ENCODE peak calls at places on chromosomes 3 and 15, in six cellular contexts. R, T, V, D, M and G are unnamed samples.

GRCh38 chr15:51526955-51527354 is 95.6 kb downstream of the DMXL2 start:
- DNase-seq in R (no peak), T (no peak), V (no peak), D (no peak), M (no peak), G (no peak)

GRCh38 chr15:78437762-78438594 is at the start of gene IREB2:
- DNase-seq in R (peak), T (peak), V (peak), D (peak), M (peak), G (peak)

GRCh38 chr3:33439421-33440327 is 531 bp downstream of the UBP1 start:
- DNase-seq in R (peak), T (peak), V (peak), D (peak), M (peak), G (peak)

GRCh38 chr3:63808633-63809032 is 10.5 kb upstream of the C3orf49 start:
- DNase-seq in R (no peak), T (no peak), V (no peak), D (no peak), M (no peak), G (no peak)

GRCh38 chr15:66751579-66751978 is 49.5 kb downstream of the SMAD6 start:
- DNase-seq in R (peak), T (no peak), V (no peak), D (no peak), M (peak), G (no peak)

GRCh38 chr3:134336587-134336986 is 37.7 kb downstream of the AMOTL2 start:
- DNase-seq in R (peak), T (no peak), V (no peak), D (peak), M (no peak), G (no peak)

GRCh38 chr15:33111051-33111451 is 83.5 kb downstream of the FMN1 start:
- DNase-seq in R (peak), T (no peak), V (peak), D (peak), M (no peak), G (no peak)

GRCh38 chr3:196138927-196139680 is 57.2 kb upstream of the TFRC start:
- DNase-seq in R (peak), T (no peak), V (peak), D (peak), M (no peak), G (no peak)

GRCh38 chr15:57647791-57648130 is 56.1 kb downstream of the MYZAP start:
- DNase-seq in R (peak), T (no peak), V (peak), D (peak), M (no peak), G (no peak)

GRCh38 chr3:141275973-141276372 is 44.3 kb downstream of the PXYLP1 start:
- DNase-seq in R (peak), T (no peak), V (no peak), D (peak), M (peak), G (peak)

GRCh38 chr15:101250331-101250730 is 1.5 kb downstream of the CHSY1 start:
- DNase-seq in R (peak), T (no peak), V (no peak), D (peak), M (no peak), G (no peak)

GRCh38 chr3:182438398-182438797 is 354.9 kb upstream of the ATP11B start:
- DNase-seq in R (no peak), T (no peak), V (no peak), D (no peak), M (no peak), G (no peak)

GRCh38 chr3:39408493-39409372 is 2.2 kb downstream of the RPSA start:
- DNase-seq in R (no peak), T (no peak), V (no peak), D (no peak), M (no peak), G (no peak)

GRCh38 chr15:37792351-37792750 is 142.1 kb upstream of the TMCO5A start:
- DNase-seq in R (no peak), T (no peak), V (no peak), D (peak), M (no peak), G (no peak)

GRCh38 chr3:98901032-98901464 is 447 bp downstream of the DCBLD2 start:
- DNase-seq in R (peak), T (no peak), V (peak), D (peak), M (peak), G (peak)

GRCh38 chr3:177713921-177714900 is 516.9 kb upstream of the TBL1XR1 start:
- DNase-seq in R (no peak), T (no peak), V (peak), D (no peak), M (no peak), G (no peak)

GRCh38 chr15:55277116-55277564 is 12.5 kb downstream of the RAB27A start:
- DNase-seq in R (no peak), T (no peak), V (no peak), D (no peak), M (no peak), G (no peak)

GRCh38 chr3:65483475-65483874 is 555.2 kb downstream of the MAGI1 start:
- DNase-seq in R (no peak), T (no peak), V (peak), D (peak), M (no peak), G (peak)

GRCh38 chr15:48790716-48791115 is 20.2 kb downstream of the CEP152 start:
- DNase-seq in R (peak), T (no peak), V (no peak), D (no peak), M (no peak), G (no peak)

GRCh38 chr3:186653984-186654383 is 11.8 kb upstream of the HRG start:
- DNase-seq in R (no peak), T (no peak), V (peak), D (no peak), M (peak), G (no peak)

GRCh38 chr3:19110335-19110734 is 38.0 kb upstream of the KCNH8 start:
- DNase-seq in R (no peak), T (no peak), V (no peak), D (no peak), M (no peak), G (no peak)

GRCh38 chr3:8210752-8211405 is 290.7 kb upstream of the LMCD1 start:
- DNase-seq in R (peak), T (no peak), V (no peak), D (peak), M (no peak), G (no peak)

GRCh38 chr3:50982540-50983325 is 308.0 kb downstream of the DOCK3 start:
- DNase-seq in R (no peak), T (no peak), V (no peak), D (no peak), M (no peak), G (no peak)

GRCh38 chr3:117853923-117854322 is 1144.3 kb downstream of the TUSC7 start:
- DNase-seq in R (peak), T (no peak), V (no peak), D (peak), M (peak), G (no peak)

GRCh38 chr3:120089089-120089488 is 5.2 kb downstream of the GSK3B start:
- DNase-seq in R (no peak), T (no peak), V (no peak), D (no peak), M (no peak), G (no peak)

GRCh38 chr3:120090422-120090821 is 3.8 kb downstream of the GSK3B start:
- DNase-seq in R (no peak), T (no peak), V (no peak), D (no peak), M (no peak), G (no peak)

GRCh38 chr3:120093119-120093922 is 926 bp downstream of the GSK3B start:
- DNase-seq in R (peak), T (no peak), V (peak), D (peak), M (peak), G (no peak)

GRCh38 chr3:120092444-120092843 is 1.8 kb downstream of the GSK3B start:
- DNase-seq in R (no peak), T (no peak), V (no peak), D (no peak), M (no peak), G (no peak)

GRCh38 chr3:120088622-120089021 is 5.6 kb downstream of the GSK3B start:
- DNase-seq in R (no peak), T (no peak), V (no peak), D (no peak), M (no peak), G (no peak)
- H3K4me3 ChIP-seq in R (no peak), T (no peak), V (no peak), D (no peak), M (no peak), G (no peak)

DNA sequence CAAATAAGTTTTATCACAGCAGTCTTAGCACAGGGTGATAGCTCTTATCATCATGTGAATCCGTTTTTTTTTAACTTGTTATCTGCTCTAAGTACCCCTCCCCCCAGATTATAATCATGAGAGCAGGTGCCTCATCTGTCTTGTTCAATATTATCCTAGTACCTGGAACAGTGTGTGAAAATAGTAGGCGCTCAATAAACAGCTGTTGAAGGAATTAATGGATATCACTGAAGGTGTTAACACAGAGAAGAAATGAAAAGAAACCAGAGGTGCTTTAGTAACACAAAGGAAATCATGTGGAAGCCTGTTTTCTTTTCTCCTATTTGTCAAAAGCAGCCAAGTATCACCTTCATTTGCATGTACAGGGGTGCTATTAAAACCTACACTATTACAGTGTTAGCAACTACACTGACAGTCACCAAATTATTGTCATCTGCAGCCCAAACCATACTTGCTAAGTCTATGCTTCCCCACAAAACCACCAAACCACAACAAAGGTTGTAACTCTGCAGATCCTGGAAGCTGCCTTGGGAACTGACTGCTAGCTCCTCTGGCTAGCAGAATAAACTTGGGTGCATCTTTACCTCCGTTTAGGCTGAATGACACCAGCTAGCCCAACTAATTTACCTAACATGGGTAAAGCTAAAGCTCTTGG is 2.9 kb downstream of the XPC start:
- DNase-seq in R (peak), T (no peak), V (no peak), D (no peak), M (no peak), G (no peak)
- H3K4me3 ChIP-seq in R (no peak), T (peak), V (no peak), D (no peak), M (no peak), G (no peak)

GRCh38 chr3:142622447-142622846 is 26.3 kb downstream of the PLS1 start:
- DNase-seq in R (no peak), T (no peak), V (no peak), D (no peak), M (no peak), G (no peak)
- H3K4me3 ChIP-seq in R (no peak), T (no peak), V (no peak), D (no peak), M (no peak), G (no peak)

GRCh38 chr3:184584001-184584891 is 22.7 kb downstream of the EPHB3 start:
- DNase-seq in R (no peak), T (no peak), V (peak), D (no peak), M (no peak), G (no peak)
- H3K4me3 ChIP-seq in R (peak), T (peak), V (peak), D (peak), M (peak), G (peak)

GRCh38 chr3:4506559-4507009 is 13.4 kb downstream of the ITPR1 start:
- DNase-seq in R (no peak), T (no peak), V (no peak), D (no peak), M (no peak), G (no peak)

GRCh38 chr3:4505688-4506558 is 12.8 kb downstream of the ITPR1 start:
- DNase-seq in R (no peak), T (no peak), V (no peak), D (no peak), M (no peak), G (no peak)

GRCh38 chr3:4507010-4507596 is 14.0 kb downstream of the ITPR1 start:
- DNase-seq in R (peak), T (no peak), V (no peak), D (no peak), M (no peak), G (no peak)

GRCh38 chr3:4503050-4503449 is 9.9 kb downstream of the ITPR1 start:
- DNase-seq in R (no peak), T (no peak), V (no peak), D (no peak), M (no peak), G (no peak)

DNA sequence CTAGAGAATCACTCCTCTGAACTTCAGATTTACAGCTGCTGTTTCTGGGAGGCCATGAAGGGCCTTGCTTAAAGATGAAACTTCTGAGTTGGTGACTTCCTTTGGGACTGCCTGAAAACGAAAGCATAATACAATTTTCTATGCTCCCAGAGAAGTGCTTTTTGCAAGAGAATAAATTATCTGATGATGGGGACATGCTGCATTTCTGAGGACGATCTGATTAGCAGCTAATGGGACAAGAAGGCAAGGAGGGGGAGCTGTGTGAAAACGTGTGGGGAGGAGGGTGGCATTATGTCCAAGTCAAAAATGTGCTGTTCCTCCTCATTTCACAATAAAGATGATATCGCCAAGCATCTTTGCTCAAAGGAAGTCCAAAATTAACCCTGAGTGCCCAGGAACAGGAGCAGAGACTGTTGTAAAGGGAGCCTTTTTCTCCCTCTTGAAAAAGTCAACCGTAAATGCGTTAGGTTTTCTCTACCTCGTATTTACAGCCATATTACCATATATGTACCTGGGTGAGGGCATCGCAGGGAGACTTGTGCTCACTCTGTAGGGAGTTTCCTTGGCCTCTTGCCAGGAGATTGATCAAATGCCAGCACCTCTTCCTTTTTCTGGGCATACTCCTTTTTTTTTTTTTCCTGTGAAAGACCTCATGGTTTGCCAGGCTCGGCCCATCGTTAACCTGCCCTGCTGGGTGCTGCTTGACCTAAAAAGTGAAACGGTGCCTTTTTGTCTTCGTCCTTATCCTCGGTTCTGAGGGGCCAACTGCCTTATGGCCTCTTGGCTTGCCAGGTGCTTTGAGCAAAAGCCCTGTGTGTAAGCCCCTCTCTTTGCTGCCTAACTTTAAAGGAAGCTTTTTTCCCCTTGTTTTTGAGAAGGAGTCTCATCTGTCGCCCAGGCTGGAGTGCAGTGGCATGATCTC is 11.5 kb downstream of the ITPR1 start:
- DNase-seq in R (peak), T (no peak), V (no peak), D (peak), M (no peak), G (no peak)
- H3K4me3 ChIP-seq in R (no peak), T (peak), V (no peak), D (no peak), M (no peak), G (no peak)

GRCh38 chr15:85707519-85708338 is 87.0 kb downstream of the KLHL25 start:
- DNase-seq in R (peak), T (no peak), V (no peak), D (no peak), M (peak), G (no peak)
- H3K4me3 ChIP-seq in R (peak), T (peak), V (no peak), D (no peak), M (peak), G (no peak)

DNA sequence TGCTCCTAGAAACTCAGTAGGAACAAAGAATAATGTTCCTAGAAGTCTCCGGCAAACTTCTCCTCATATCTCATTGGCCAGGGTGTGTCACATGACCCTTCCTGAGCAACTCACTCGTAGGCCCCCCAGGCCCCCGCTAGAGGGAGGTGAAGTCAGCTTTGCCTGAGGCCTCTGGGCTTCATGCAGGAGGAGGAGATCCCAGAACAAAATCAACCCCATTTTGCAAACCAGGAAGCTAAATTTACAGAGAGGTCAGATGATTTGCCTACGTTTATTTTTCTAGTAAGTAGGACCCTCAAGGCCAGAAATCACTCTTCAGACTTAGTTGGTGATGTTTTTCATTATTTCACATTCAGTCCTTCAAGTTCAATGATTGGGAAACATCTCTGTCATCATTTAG is 99.1 kb downstream of the SSR3 start:
- DNase-seq in R (no peak), T (no peak), V (peak), D (no peak), M (peak), G (no peak)
- H3K4me3 ChIP-seq in R (no peak), T (no peak), V (no peak), D (no peak), M (no peak), G (no peak)

DNA sequence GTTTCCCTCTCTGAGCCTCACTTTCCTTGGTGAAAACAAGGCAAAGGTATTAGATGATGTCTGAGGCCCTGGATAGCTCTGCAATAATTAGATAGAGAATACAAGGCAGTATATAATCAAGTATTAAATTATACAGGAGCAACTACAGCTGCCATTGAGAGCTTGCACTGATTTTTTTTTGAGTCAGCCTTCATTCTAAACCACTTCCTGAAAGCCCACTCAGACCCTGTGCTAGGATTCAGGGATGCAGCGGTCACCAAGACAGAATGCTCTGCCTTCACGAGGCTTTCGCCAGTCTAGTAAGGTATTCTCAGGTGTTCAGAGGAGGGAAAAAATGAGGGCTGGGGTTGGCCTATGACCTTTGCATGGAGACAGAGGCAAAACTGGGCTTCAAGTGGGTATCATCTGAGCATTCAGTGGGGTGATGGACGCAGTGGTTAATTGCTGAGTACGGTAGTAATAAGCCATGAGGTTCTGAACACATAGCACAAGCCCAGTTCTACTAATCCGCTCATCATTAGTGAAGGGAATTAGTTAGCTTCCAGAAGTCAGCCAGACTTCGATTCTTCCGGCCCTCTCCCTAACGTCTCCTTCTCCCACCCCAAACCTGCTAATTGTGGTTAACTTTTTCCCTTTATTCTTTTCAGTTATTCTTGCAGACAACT is 3.6 kb downstream of the VGLL4 start:
- DNase-seq in R (no peak), T (no peak), V (no peak), D (no peak), M (no peak), G (no peak)
- H3K4me3 ChIP-seq in R (no peak), T (no peak), V (no peak), D (no peak), M (no peak), G (no peak)